ENCODE peak calls at places on chromosomes 3 and 15, in six cellular contexts. Y is hypothalamus; Z is NCI-H2081; G is stimulated activated CD4-positive, alpha-beta T cell treated with anti-CD3 and anti-CD28 coated beads, Interleukin-2, amount 100 ng/mL, for 48 hours; J is T-helper 17 cell; S is CD8-positive, alpha-beta T cell. H is an unnamed sample.

GRCh38 chr3:187017511-187018230 is 87.3 kb downstream of the ST6GAL1 start:
- DNase-seq in Y (no peak), J (no peak), G (no peak), S (no peak), Z (no peak), H (no peak)

GRCh38 chr15:73246898-73247297 is 121.9 kb downstream of the HCN4 start:
- DNase-seq in J (no peak), Y (no peak), G (no peak), Z (no peak), S (no peak), H (no peak)

GRCh38 chr3:66021731-66022131 is 17.0 kb downstream of the MAGI1 start:
- DNase-seq in G (no peak), Y (no peak), S (no peak), J (no peak), Z (no peak), H (no peak)

GRCh38 chr3:42472555-42472954 is 29.9 kb upstream of the VIPR1 start:
- DNase-seq in Y (no peak), J (no peak), G (no peak), Z (no peak), S (no peak), H (no peak)

GRCh38 chr15:59352683-59353082 is 20.0 kb downstream of the MYO1E start:
- DNase-seq in J (no peak), S (no peak), Z (no peak), G (no peak), Y (no peak), H (no peak)

GRCh38 chr3:127042634-127043033 is 59.7 kb downstream of the PLXNA1 start:
- DNase-seq in Y (no peak), G (no peak), S (no peak), Z (no peak), J (no peak), H (no peak)

GRCh38 chr3:112375117-112375516 is 42.2 kb downstream of the CD200 start:
- DNase-seq in G (no peak), Z (no peak), S (no peak), Y (no peak), J (no peak), H (no peak)

GRCh38 chr3:165462616-165463334 is 266.6 kb upstream of the SLITRK3 start:
- DNase-seq in Y (no peak), Z (no peak), J (no peak), G (no peak), S (no peak), H (peak)

GRCh38 chr3:127844326-127844942 is 22.1 kb upstream of the MGLL start:
- DNase-seq in S (no peak), J (no peak), G (no peak), Z (no peak), Y (no peak), H (no peak)

GRCh38 chr3:179973024-179973423 is 63.7 kb downstream of the PEX5L start:
- DNase-seq in S (no peak), G (no peak), Y (no peak), Z (no peak), J (no peak), H (peak)

GRCh38 chr15:42358141-42358540 is 1.2 kb upstream of the CAPN3 start:
- DNase-seq in G (no peak), Z (no peak), S (no peak), Y (no peak), J (no peak), H (no peak)

GRCh38 chr15:89167267-89168176 is 53.9 kb downstream of the RLBP1 start:
- DNase-seq in G (peak), Y (no peak), J (no peak), Z (no peak), S (no peak), H (no peak)

GRCh38 chr3:187678869-187679268 is 8.7 kb upstream of the SST start:
- DNase-seq in Y (no peak), Z (peak), G (peak), S (no peak), J (no peak), H (peak)

GRCh38 chr15:90000175-90000923 is 775 bp upstream of the ZNF710 start:
- DNase-seq in J (no peak), G (no peak), Z (peak), Y (no peak), S (no peak), H (no peak)

GRCh38 chr15:25545017-25545416 is 106.2 kb upstream of the UBE3A start:
- DNase-seq in S (no peak), G (no peak), Y (no peak), J (no peak), Z (no peak), H (peak)

GRCh38 chr3:115834068-115834467 is 210.8 kb downstream of the GAP43 start:
- DNase-seq in J (no peak), Z (no peak), G (no peak), Y (no peak), S (no peak), H (no peak)

GRCh38 chr3:43162573-43163084 is 56.8 kb upstream of the POMGNT2 start:
- DNase-seq in G (no peak), S (peak), Y (no peak), Z (no peak), J (no peak), H (no peak)

GRCh38 chr3:64975138-64975537 is 287.3 kb upstream of the ADAMTS9 start:
- DNase-seq in S (no peak), J (no peak), G (no peak), Z (no peak), Y (no peak), H (peak)

GRCh38 chr3:122984650-122985049 is 42.9 kb downstream of the SEMA5B start:
- DNase-seq in S (no peak), J (no peak), Z (no peak), G (no peak), Y (no peak), H (no peak)

GRCh38 chr15:80999623-81000036 is 1.1 kb upstream of the TLNRD1 start:
- DNase-seq in J (peak), S (peak), Y (no peak), G (peak), Z (no peak), H (no peak)

GRCh38 chr15:74798388-74799254 is 14.0 kb upstream of the LMAN1L start:
- DNase-seq in Y (no peak), S (no peak), G (no peak), Z (no peak), J (no peak), H (no peak)

GRCh38 chr15:96321422-96322391 is 8.8 kb upstream of the NR2F2 start:
- DNase-seq in Y (no peak), G (no peak), Z (no peak), J (no peak), S (no peak), H (no peak)

GRCh38 chr3:89314454-89314853 is 207.0 kb downstream of the EPHA3 start:
- DNase-seq in S (no peak), Z (peak), J (no peak), Y (no peak), G (no peak), H (peak)

GRCh38 chr3:155744626-155745324 is at the start of gene PLCH1:
- DNase-seq in J (peak), Z (peak), Y (peak), G (peak), S (no peak), H (peak)

GRCh38 chr15:61983087-61983486 is 77.2 kb downstream of the VPS13C start:
- DNase-seq in S (no peak), Z (no peak), G (no peak), J (no peak), Y (no peak), H (no peak)

GRCh38 chr3:134249442-134249841 is 1.2 kb downstream of the RYK start:
- DNase-seq in Z (no peak), S (no peak), J (no peak), G (no peak), Y (no peak), H (no peak)

GRCh38 chr3:55721716-55722484 is 234.8 kb upstream of the WNT5A start:
- DNase-seq in Z (no peak), J (no peak), S (no peak), Y (no peak), G (no peak), H (no peak)

GRCh38 chr3:4850211-4850927 is 128.9 kb upstream of the BHLHE40 start:
- DNase-seq in S (no peak), J (peak), Y (no peak), G (peak), Z (no peak), H (no peak)

GRCh38 chr15:82110144-82110543 is 64.3 kb upstream of the MEX3B start:
- DNase-seq in S (no peak), G (no peak), J (no peak), Y (no peak), Z (no peak), H (no peak)

GRCh38 chr3:141305436-141305835 is 62.9 kb upstream of the ZBTB38 start:
- DNase-seq in Y (no peak), Z (peak), J (no peak), S (no peak), G (no peak), H (no peak)

GRCh38 chr15:66024998-66025397 is 155.7 kb downstream of the RAB11A start:
- DNase-seq in G (no peak), J (no peak), Y (no peak), S (no peak), Z (peak), H (no peak)

GRCh38 chr3:94772402-94772801 is 709.5 kb downstream of the NSUN3 start:
- DNase-seq in S (no peak), J (no peak), G (no peak), Z (no peak), Y (no peak), H (no peak)

GRCh38 chr15:32659340-32659831 is 17.9 kb downstream of the SCG5 start:
- DNase-seq in Z (peak), S (no peak), Y (no peak), G (no peak), J (no peak), H (no peak)

GRCh38 chr3:26350853-26351252 is 271.7 kb upstream of the LRRC3B start:
- DNase-seq in S (no peak), J (no peak), Y (no peak), Z (no peak), G (no peak), H (no peak)

GRCh38 chr3:150960708-150961684 is 11.5 kb downstream of the CLRN1 start:
- DNase-seq in Z (no peak), G (no peak), J (no peak), S (no peak), Y (no peak), H (no peak)

GRCh38 chr3:116770815-116771450 is 61.4 kb downstream of the TUSC7 start:
- DNase-seq in Z (peak), S (no peak), J (no peak), Y (peak), G (peak), H (peak)

GRCh38 chr3:177640319-177640997 is 443.2 kb upstream of the TBL1XR1 start:
- DNase-seq in G (no peak), J (no peak), Y (no peak), S (no peak), Z (peak), H (no peak)

GRCh38 chr3:186589115-186589514 is 18.6 kb downstream of the DNAJB11 start:
- DNase-seq in G (no peak), Y (no peak), J (no peak), Z (no peak), S (no peak), H (no peak)

H was measured in putamen.